ENCODE peak calls at places on chromosomes 7 and 10, in seven cellular contexts. C is activated CD4-positive, alpha-beta T cell treated with anti-CD3 and anti-CD28 coated beads for 4 hours; T is T-cell; H is endothelial cell of umbilical vein; Y is nucleus accumbens; J is activated naive CD8-positive, alpha-beta T cell treated with anti-CD3 and anti-CD28 coated beads, Interleukin-2, amount 50 U/mL, for 24 hours; X is dorsolateral prefrontal cortex. W is an unnamed sample.

GRCh38 chr7:23467731-23468720 is 2.3 kb downstream of the IGF2BP3 start:
- DNase-seq in C (no peak), H (peak), J (peak), T (no peak), Y (no peak), X (no peak), W (peak)

GRCh38 chr10:86630079-86630478 is 24.3 kb upstream of the OPN4 start:
- DNase-seq in T (no peak), J (no peak), X (no peak), Y (no peak), C (no peak), H (no peak), W (no peak)

GRCh38 chr10:33776419-33776818 is 442.0 kb upstream of the NRP1 start:
- DNase-seq in T (no peak), J (no peak), Y (no peak), H (no peak), X (no peak), C (no peak), W (no peak)

GRCh38 chr10:14578060-14578952 is 196.4 kb downstream of the FAM107B start:
- DNase-seq in T (no peak), Y (no peak), X (no peak), J (no peak), C (no peak), H (peak), W (peak)

GRCh38 chr10:78863121-78863520 is 205.6 kb upstream of the ZMIZ1 start:
- DNase-seq in T (no peak), H (no peak), X (no peak), Y (no peak), J (no peak), C (no peak), W (no peak)

GRCh38 chr10:16853809-16854208 is 36.6 kb upstream of the RSU1 start:
- DNase-seq in H (no peak), T (no peak), C (no peak), Y (no peak), J (no peak), X (no peak), W (no peak)

GRCh38 chr10:43166879-43167490 is 28.7 kb downstream of the CSGALNACT2 start:
- DNase-seq in T (no peak), Y (no peak), H (no peak), X (no peak), C (no peak), J (no peak), W (no peak)

GRCh38 chr10:36578306-36578705 is 547.1 kb upstream of the ANKRD30A start:
- DNase-seq in C (no peak), J (no peak), H (no peak), Y (no peak), X (no peak), T (no peak), W (peak)

GRCh38 chr7:108012499-108013430 is 9.8 kb upstream of the LAMB1 start:
- DNase-seq in C (no peak), Y (no peak), J (no peak), X (no peak), T (no peak), H (peak), W (peak)

GRCh38 chr10:131271195-131271880 is 40.2 kb downstream of the TCERG1L start:
- DNase-seq in X (peak), C (no peak), Y (no peak), T (no peak), H (no peak), J (no peak), W (no peak)

GRCh38 chr7:133110312-133110711 is 28.4 kb upstream of the CHCHD3 start:
- DNase-seq in T (no peak), C (no peak), J (no peak), X (no peak), H (no peak), Y (no peak), W (no peak)

GRCh38 chr10:49505076-49505475 is 33.8 kb downstream of the ERCC6 start:
- DNase-seq in X (no peak), H (no peak), C (no peak), J (no peak), Y (no peak), T (no peak), W (no peak)

GRCh38 chr10:98338318-98338717 is 70.3 kb upstream of the LOXL4 start:
- DNase-seq in J (no peak), C (no peak), Y (no peak), H (no peak), X (no peak), T (no peak), W (peak)

GRCh38 chr7:22433710-22434460 is 66.1 kb downstream of the STEAP1B start:
- DNase-seq in H (peak), J (no peak), T (no peak), C (no peak), Y (no peak), X (no peak), W (peak)

GRCh38 chr7:139855498-139856270 is 26.6 kb downstream of the TBXAS1 start:
- DNase-seq in T (no peak), J (peak), C (peak), H (no peak), Y (peak), X (no peak), W (no peak)

GRCh38 chr10:93926613-93927012 is 32.8 kb downstream of the SLC35G1 start:
- DNase-seq in X (no peak), H (no peak), T (no peak), C (no peak), Y (no peak), J (no peak), W (no peak)

GRCh38 chr7:151398446-151399304 is 11.2 kb downstream of the WDR86 start:
- DNase-seq in X (no peak), T (no peak), H (no peak), C (no peak), Y (no peak), J (no peak), W (no peak)

GRCh38 chr10:85791846-85792532 is 574.6 kb downstream of the GRID1 start:
- DNase-seq in T (no peak), Y (no peak), J (no peak), H (no peak), X (no peak), C (no peak), W (peak)

GRCh38 chr10:96271017-96271815 is at the start of gene BLNK:
- DNase-seq in C (no peak), T (no peak), Y (no peak), X (no peak), H (no peak), J (no peak), W (no peak)

GRCh38 chr10:128054163-128054970 is 71.9 kb downstream of the MKI67 start:
- DNase-seq in H (no peak), C (no peak), Y (no peak), J (no peak), X (peak), T (no peak), W (no peak)

GRCh38 chr7:130490888-130491771 is 755 bp upstream of the MEST start:
- DNase-seq in C (no peak), X (peak), Y (peak), T (peak), H (peak), J (peak), W (peak)

GRCh38 chr10:33391611-33392010 is 57.1 kb upstream of the NRP1 start:
- DNase-seq in H (no peak), X (no peak), T (no peak), Y (no peak), J (no peak), C (no peak), W (no peak)

GRCh38 chr10:102342958-102343357 is 52.5 kb upstream of the NFKB2 start:
- DNase-seq in H (peak), X (no peak), J (no peak), C (no peak), T (no peak), Y (no peak), W (peak)

GRCh38 chr7:87413029-87413428 is 62.5 kb downstream of the ABCB4 start:
- DNase-seq in X (no peak), H (no peak), J (no peak), Y (no peak), T (no peak), C (no peak), W (peak)

GRCh38 chr7:123675092-123675473 is 19.4 kb downstream of the LMOD2 start:
- DNase-seq in Y (no peak), C (no peak), T (no peak), J (no peak), H (no peak), X (no peak), W (no peak)

GRCh38 chr7:83832009-83832408 is 183.1 kb upstream of the SEMA3E start:
- DNase-seq in H (no peak), X (no peak), C (no peak), Y (no peak), T (no peak), J (no peak), W (no peak)

GRCh38 chr7:55198634-55199366 is 166.3 kb upstream of the LANCL2 start:
- DNase-seq in C (no peak), X (no peak), Y (no peak), J (no peak), H (no peak), T (no peak), W (no peak)

GRCh38 chr10:68957284-68957615 is 1.3 kb downstream of the DDX21 start:
- DNase-seq in C (no peak), X (no peak), H (no peak), J (no peak), Y (no peak), T (no peak), W (no peak)

GRCh38 chr10:78427497-78428031 is 393.9 kb downstream of the RPS24 start:
- DNase-seq in Y (no peak), T (no peak), J (no peak), H (no peak), X (no peak), C (no peak), W (no peak)